ENCODE peak calls at places on chromosome 5, in ten cellular contexts. Q is heart left ventricle, P is prostate gland, W is tibial nerve, F is transverse colon, C is lower leg skin, M is thyroid gland, B is stomach, Z is adrenal gland, L is uterus. A is an unnamed sample.

GRCh38 chr5:147906326-147907095 is at the start of gene C5orf46:
- DNase-seq in B (no peak), Q (no peak), W (no peak), C (no peak), P (no peak), L (no peak), M (no peak), Z (no peak), F (no peak), A (no peak)

GRCh38 chr5:143432658-143433239 is 29.3 kb upstream of the NR3C1 start:
- DNase-seq in Q (no peak), L (no peak), P (no peak), W (no peak), F (no peak), C (no peak), B (no peak), Z (no peak), M (no peak), A (no peak)

GRCh38 chr5:152119091-152119490 is 194.4 kb upstream of the GLRA1 start:
- DNase-seq in C (no peak), Q (no peak), F (no peak), W (no peak), P (no peak), M (no peak), B (no peak), L (no peak), Z (no peak), A (no peak)

GRCh38 chr5:108361771-108362170 is 20.1 kb downstream of the FBXL17 start:
- DNase-seq in P (no peak), F (no peak), W (no peak), Z (no peak), M (no peak), L (no peak), Q (no peak), C (no peak), B (no peak), A (no peak)

GRCh38 chr5:173243215-173243614 is 8.2 kb upstream of the NKX2-5 start:
- DNase-seq in Q (no peak), M (no peak), F (no peak), Z (no peak), W (no peak), L (no peak), C (no peak), B (no peak), P (no peak), A (no peak)

GRCh38 chr5:53397845-53398244 is 82.6 kb upstream of the FST start:
- DNase-seq in F (no peak), L (no peak), C (no peak), M (peak; percentile 3), P (no peak), Q (peak; percentile 33), W (no peak), B (no peak), Z (peak; percentile 85), A (no peak)

GRCh38 chr5:170559296-170559695 is 55.5 kb downstream of the KCNIP1 start:
- DNase-seq in C (no peak), Z (no peak), W (no peak), P (no peak), Q (no peak), M (no peak), B (no peak), L (no peak), F (no peak), A (no peak)

GRCh38 chr5:120228262-120229031 is 235.7 kb upstream of the PRR16 start:
- DNase-seq in P (no peak), C (no peak), M (no peak), W (no peak), Z (no peak), F (no peak), B (no peak), L (no peak), Q (no peak), A (no peak)

GRCh38 chr5:9892696-9893095 is 262.5 kb upstream of the TAS2R1 start:
- DNase-seq in Q (no peak), W (no peak), L (no peak), B (no peak), P (no peak), C (no peak), F (no peak), M (no peak), Z (no peak), A (no peak)

GRCh38 chr5:72179816-72180440 is 72.7 kb downstream of the MAP1B start:
- DNase-seq in B (no peak), M (no peak), P (peak; percentile 52), L (no peak), Q (no peak), C (no peak), W (no peak), Z (no peak), F (no peak), A (no peak)

GRCh38 chr5:88845081-88845697 is 37.8 kb downstream of the MEF2C start:
- DNase-seq in F (no peak), P (no peak), L (no peak), Q (no peak), Z (no peak), C (no peak), B (no peak), M (no peak), W (no peak), A (no peak)

GRCh38 chr5:25418319-25418859 is 773.6 kb upstream of the CDH10 start:
- DNase-seq in P (no peak), B (no peak), Z (no peak), C (no peak), F (no peak), Q (no peak), M (no peak), L (no peak), W (no peak), A (no peak)

GRCh38 chr5:51889703-51890102 is 506.5 kb downstream of the ISL1 start:
- DNase-seq in L (no peak), B (no peak), M (no peak), Z (no peak), C (no peak), P (no peak), W (no peak), Q (no peak), F (no peak), A (no peak)

GRCh38 chr5:109454726-109455505 is 45.1 kb upstream of the PJA2 start:
- DNase-seq in B (no peak), C (no peak), P (no peak), F (no peak), M (no peak), L (no peak), Q (no peak), W (no peak), Z (no peak), A (no peak)

GRCh38 chr5:109705596-109705995 is 15.9 kb downstream of the MAN2A1 start:
- DNase-seq in Q (no peak), C (no peak), B (no peak), F (no peak), Z (no peak), P (no peak), W (no peak), L (no peak), M (no peak), A (no peak)

GRCh38 chr5:178511173-178511572 is 79.0 kb downstream of the COL23A1 start:
- DNase-seq in F (no peak), C (no peak), M (no peak), P (no peak), L (no peak), Q (no peak), W (no peak), B (no peak), Z (no peak), A (no peak)
- TF ChIP-seq POLR2A in F (no peak), C (no peak), M (no peak), P (no peak), L (no peak), Q (no peak), W (no peak), B (no peak), Z (no peak), A (no peak)

GRCh38 chr5:135207866-135208265 is 173.8 kb upstream of the PITX1 start:
- DNase-seq in C (peak; percentile 56), Q (no peak), L (no peak), B (no peak), F (no peak), W (no peak), P (no peak), M (no peak), Z (no peak), A (no peak)
- H3K4me3 ChIP-seq in C (no peak overlapping the region), Q (no peak overlapping the region), L (no peak overlapping the region), B (no peak overlapping the region), F (no peak overlapping the region), W (no peak overlapping the region), P (no peak overlapping the region), M (no peak overlapping the region), Z (no peak overlapping the region), A (no peak overlapping the region)

DNA sequence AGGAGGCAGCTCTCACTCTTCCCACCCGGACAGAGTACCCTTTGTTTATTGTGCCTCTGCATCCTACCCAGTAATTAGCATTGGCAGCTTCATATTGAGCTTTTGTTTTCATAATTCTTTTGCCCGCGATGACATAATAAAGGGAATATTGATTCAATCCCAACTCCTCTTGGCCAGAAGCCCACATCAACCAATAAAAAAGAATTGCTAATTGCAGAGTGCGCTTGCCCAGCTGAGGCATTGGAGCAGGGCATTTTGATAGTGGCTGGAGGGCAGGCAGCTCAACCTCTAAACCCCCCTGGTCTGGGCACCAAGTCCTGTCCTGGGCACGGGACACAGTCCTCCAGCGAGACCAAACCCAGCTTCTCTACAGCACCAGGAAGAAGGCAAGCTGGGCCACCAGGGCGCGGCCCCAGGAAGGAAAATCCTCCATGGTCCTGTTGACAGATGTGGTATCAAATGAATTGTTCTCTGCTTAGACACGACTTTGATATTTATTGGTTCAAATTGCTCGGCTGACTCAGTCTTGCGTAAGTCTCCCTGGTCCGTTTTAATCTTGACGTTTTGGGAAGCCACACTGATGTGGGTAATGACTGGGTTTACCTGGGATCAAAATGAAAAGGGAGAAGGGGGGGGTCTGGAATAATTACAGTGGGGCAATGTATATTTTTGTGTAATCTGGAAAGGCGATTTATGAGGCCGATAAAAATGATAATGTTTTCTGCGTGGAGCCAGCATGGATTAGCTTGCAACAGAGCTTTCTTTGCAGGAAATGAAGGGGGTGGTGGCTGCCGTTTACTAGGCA is 220.7 kb upstream of the MSX2 start:
- DNase-seq in C (no peak), W (no peak), Q (no peak), Z (no peak), F (peak; percentile 52), L (no peak), B (peak; percentile 63), M (no peak), P (peak; percentile 72), A (no peak)
- TF ChIP-seq CTCF in C (no peak), W (no peak), Q (no peak), Z (no peak), F (no peak), L (no peak), B (no peak), M (no peak), P (no peak), A (no peak)

DNA sequence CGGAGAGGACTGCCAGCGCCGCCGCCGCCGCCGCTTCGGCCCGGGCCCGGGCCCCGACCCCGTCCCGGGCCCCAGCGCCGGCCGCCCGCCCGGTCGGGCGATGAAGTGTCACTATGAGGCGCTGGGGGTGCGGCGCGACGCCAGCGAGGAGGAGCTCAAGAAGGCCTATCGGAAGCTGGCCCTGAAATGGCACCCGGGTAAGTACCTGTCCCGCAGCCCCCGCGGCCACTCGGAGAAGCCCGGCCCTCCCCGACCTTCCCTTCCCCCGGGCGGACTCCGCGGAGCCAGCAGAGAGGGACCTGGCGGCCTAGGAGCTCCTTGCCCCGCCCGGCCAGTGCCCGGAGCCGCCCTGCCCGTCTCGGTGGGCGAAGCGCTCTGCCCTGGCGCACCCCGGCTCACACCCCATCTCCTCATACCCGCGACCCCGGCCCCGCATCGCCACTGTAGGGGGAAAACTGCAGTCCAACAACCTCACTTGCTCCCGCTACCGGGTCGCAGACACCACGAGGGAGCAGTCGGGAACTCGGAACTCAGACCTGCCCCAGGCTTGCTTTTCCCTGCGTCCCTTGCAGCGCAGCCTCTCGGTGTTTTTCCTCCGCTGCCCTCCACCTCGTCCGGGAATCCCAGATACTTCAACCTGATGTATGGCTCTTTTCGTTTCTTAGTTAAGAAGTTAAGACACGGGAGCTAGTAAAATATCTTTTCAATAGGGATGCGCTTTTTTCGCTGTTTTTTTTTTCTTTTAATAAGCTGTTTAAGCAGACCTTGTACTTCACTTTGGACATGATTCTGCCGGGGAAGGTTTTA is 564 bp downstream of the DNAJC21 start:
- DNase-seq in W (peak; percentile 75), B (peak; percentile 89), Q (peak; percentile 95), F (peak; percentile 92), L (peak; percentile 77), M (peak; percentile 98), P (peak; percentile 83), Z (peak; percentile 92), C (peak; percentile 97), A (peak; percentile 95)
- TF ChIP-seq POLR2A in W (peak; percentile 39), B (no peak), Q (peak; percentile 75), F (peak; percentile 85), L (no peak), M (no peak), P (peak; percentile 71), Z (peak; percentile 79), C (no peak), A (peak; percentile 86)